ENCODE peak calls at places on chromosomes 5 and 9, in seven cellular contexts. R, M, K, S, H, F and T are unnamed samples.

GRCh38 chr5:129631946-129632345 is 115.9 kb upstream of the MINAR2 start:
- DNase-seq in R (no peak), S (no peak), K (no peak), F (no peak), M (no peak), H (no peak), T (no peak)

GRCh38 chr5:76791461-76791860 is 27.4 kb upstream of the F2RL1 start:
- DNase-seq in H (no peak), F (no peak), R (no peak), S (peak; percentile 22), M (no peak), K (no peak), T (no peak)

GRCh38 chr5:178417391-178417811 is 172.8 kb downstream of the COL23A1 start:
- DNase-seq in R (no peak), S (no peak), M (no peak), H (peak; percentile 27), K (no peak), F (no peak), T (no peak)

GRCh38 chr5:90807483-90807882 is 248.9 kb downstream of the ADGRV1 start:
- DNase-seq in R (no peak), H (no peak), S (no peak), K (no peak), M (no peak), F (no peak), T (no peak)

GRCh38 chr5:154505567-154505966 is 27.5 kb upstream of the HAND1 start:
- DNase-seq in M (no peak), R (no peak), K (no peak), H (peak; percentile 65), F (no peak), S (no peak), T (no peak)

GRCh38 chr5:92890841-92891244 is 690.2 kb downstream of the NR2F1-AS1 start:
- DNase-seq in M (no peak), F (no peak), H (no peak), K (no peak), S (peak; percentile 31), R (no peak), T (no peak)

GRCh38 chr5:79147076-79147475 is 35.5 kb downstream of the BHMT start:
- DNase-seq in S (no peak), M (no peak), R (no peak), K (no peak), H (no peak), F (no peak), T (no peak)

GRCh38 chr9:114301798-114302565 is 20.9 kb upstream of the ORM1 start:
- DNase-seq in F (no peak), S (no peak), M (no peak), H (no peak), K (no peak), R (no peak), T (no peak)

GRCh38 chr9:134679616-134680392 is 38.2 kb downstream of the COL5A1 start:
- DNase-seq in M (no peak), K (no peak), H (no peak), S (no peak), F (no peak), R (no peak), T (no peak)

GRCh38 chr5:3119435-3119834 is 368.0 kb upstream of the IRX2 start:
- DNase-seq in M (no peak), K (no peak), H (no peak), R (no peak), S (no peak), F (no peak), T (no peak)
- H3K9me3 ChIP-seq in M (peaks cover 7% of the 10 kb centered on the region), K (no peaks in the 10 kb centered on the region), H (no peaks in the 10 kb centered on the region), R (no peaks in the 10 kb centered on the region), S (no peaks in the 10 kb centered on the region), F (no peaks in the 10 kb centered on the region), T (no peaks in the 10 kb centered on the region)

GRCh38 chr9:119003882-119004617 is 365.2 kb downstream of the BRINP1 start:
- DNase-seq in F (no peak), S (peak; percentile 77), K (no peak), H (no peak), R (no peak), M (no peak), T (no peak)

GRCh38 chr9:119009253-119009652 is 360.0 kb downstream of the BRINP1 start:
- DNase-seq in M (no peak), F (no peak), S (peak; percentile 36), R (peak; percentile 16), K (no peak), H (no peak), T (no peak)

GRCh38 chr9:119004618-119004990 is 364.6 kb downstream of the BRINP1 start:
- DNase-seq in H (no peak), S (peak; percentile 85), K (peak; percentile 39), F (peak; percentile 48), M (peak; percentile 84), R (peak; percentile 5), T (no peak)

GRCh38 chr9:119003218-119003617 is 366.0 kb downstream of the BRINP1 start:
- DNase-seq in M (no peak), H (no peak), S (peak; percentile 82), R (no peak), K (no peak), F (no peak), T (no peak)

DNA sequence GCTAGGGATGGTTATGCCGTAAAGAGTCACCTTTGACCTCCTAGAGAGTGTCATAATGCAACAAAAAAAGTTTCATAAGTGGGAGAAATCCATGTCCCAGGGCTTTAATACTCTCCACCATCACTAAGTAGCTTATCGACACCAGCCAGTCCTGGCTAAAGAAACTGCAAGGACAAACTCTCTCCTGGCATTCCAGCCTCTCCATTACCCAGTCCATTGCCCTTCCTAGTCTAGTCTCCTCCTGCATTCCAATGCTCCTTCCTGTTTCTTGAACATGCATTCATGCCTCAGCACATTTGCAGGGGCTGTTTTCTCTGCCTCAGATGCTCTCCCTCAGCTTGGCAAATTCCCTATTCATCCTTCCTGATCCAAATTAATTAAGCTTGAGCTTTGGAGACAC is 364.1 kb downstream of the BRINP1 start:
- DNase-seq in K (no peak), M (no peak), R (no peak), F (no peak), S (peak; percentile 43), H (peak; percentile 29), T (no peak)
- H3K9me3 ChIP-seq in K (no peaks in the 10 kb centered on the region), M (no peaks in the 10 kb centered on the region), R (no peaks in the 10 kb centered on the region), F (no peaks in the 10 kb centered on the region), S (no peaks in the 10 kb centered on the region), H (no peaks in the 10 kb centered on the region), T (no peaks in the 10 kb centered on the region)

GRCh38 chr9:40909821-40910220 is 218.7 kb downstream of the FOXD4L6 start:
- DNase-seq in F (no peak), R (no peak), H (no peak), M (no peak), K (no peak), S (no peak), T (no peak)
- H3K9me3 ChIP-seq in F (peaks cover 100% of the 10 kb centered on the region), R (peaks cover 94% of the 10 kb centered on the region), H (peaks cover 90% of the 10 kb centered on the region), M (peaks cover 86% of the 10 kb centered on the region), K (peaks cover 68% of the 10 kb centered on the region), S (peaks cover 4% of the 10 kb centered on the region), T (peaks cover 60% of the 10 kb centered on the region)

DNA sequence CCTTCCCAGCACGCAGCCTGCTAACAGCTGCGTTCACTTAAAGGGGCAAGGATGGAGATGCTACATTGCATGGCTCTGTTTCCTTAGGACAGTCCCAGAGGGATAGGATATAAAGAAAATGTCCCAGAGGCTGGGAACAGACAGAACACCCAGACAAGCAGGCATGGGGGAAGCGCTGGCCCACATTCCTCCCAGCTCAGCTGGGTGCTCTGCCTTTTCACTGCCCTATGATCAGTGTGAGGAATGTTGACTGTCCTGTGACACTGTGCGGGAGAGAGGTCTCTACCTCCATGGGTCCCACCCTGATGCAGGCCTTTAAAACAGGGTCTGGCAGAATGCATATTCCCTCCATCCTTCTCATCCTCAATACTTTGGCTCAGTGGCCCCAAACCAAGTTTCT is 459.4 kb upstream of the DMAC1 start:
- DNase-seq in M (no peak), R (no peak), K (no peak), S (no peak), H (no peak), F (no peak), T (no peak)
- H3K9me3 ChIP-seq in M (peaks cover 2% of the 10 kb centered on the region), R (no peaks in the 10 kb centered on the region), K (no peaks in the 10 kb centered on the region), S (no peaks in the 10 kb centered on the region), H (no peaks in the 10 kb centered on the region), F (no peaks in the 10 kb centered on the region), T (no peaks in the 10 kb centered on the region)

GRCh38 chr9:21840647-21841046 is 38.2 kb downstream of the MTAP start:
- DNase-seq in M (no peak), S (no peak), K (no peak), H (no peak), F (no peak), R (no peak), T (no peak)
- H3K9me3 ChIP-seq in M (peaks cover 5% of the 10 kb centered on the region), S (no peaks in the 10 kb centered on the region), K (no peaks in the 10 kb centered on the region), H (no peaks in the 10 kb centered on the region), F (peaks cover 13% of the 10 kb centered on the region), R (no peaks in the 10 kb centered on the region), T (no peaks in the 10 kb centered on the region)

GRCh38 chr5:3601929-3602712 is 6.5 kb downstream of the IRX1 start:
- DNase-seq in K (no peak), H (no peak), R (no peak), F (no peak), M (no peak), S (peak; percentile 78), T (no peak)
- H3K9me3 ChIP-seq in K (no peaks in the 10 kb centered on the region), H (no peaks in the 10 kb centered on the region), R (no peaks in the 10 kb centered on the region), F (no peaks in the 10 kb centered on the region), M (peaks cover 2% of the 10 kb centered on the region), S (no peaks in the 10 kb centered on the region), T (no peaks in the 10 kb centered on the region)